ENCODE peak calls at places on chromosomes 13 and 19, in seven cellular contexts. V is epithelial cell of prostate; W is esophagus muscularis mucosa; O is AG08395; L is stimulated activated CD8-positive, alpha-beta memory T cell treated with anti-CD3 and anti-CD28 coated beads, Interleukin-15, amount 100 ng/mL, for 1 hour; S is SK-N-SH; Z is Calu3. G is an unnamed sample.

GRCh38 chr13:32878172-32878571 is 138.1 kb upstream of the KL start:
- DNase-seq in Z (no peak), V (no peak), O (no peak), W (no peak), S (no peak), L (no peak), G (no peak)

GRCh38 chr13:102580552-102581169 is 16.1 kb upstream of the TPP2 start:
- DNase-seq in L (no peak), Z (no peak), S (peak; percentile 54), O (peak; percentile 62), W (no peak), V (no peak), G (no peak)

GRCh38 chr19:5974721-5975387 is 3.1 kb downstream of the RANBP3 start:
- DNase-seq in O (no peak), Z (no peak), L (no peak), V (no peak), S (no peak), W (no peak), G (no peak)

GRCh38 chr19:16247353-16248182 is 49.9 kb downstream of the AP1M1 start:
- DNase-seq in W (peak; percentile 97), L (peak; percentile 76), V (peak; percentile 18), S (peak; percentile 93), Z (peak; percentile 88), O (peak; percentile 91), G (peak; percentile 54)

GRCh38 chr19:18170714-18171255 is 2.8 kb upstream of the IFI30 start:
- DNase-seq in Z (no peak), L (no peak), W (no peak), V (no peak), O (no peak), S (peak; percentile 19), G (no peak)

GRCh38 chr19:3171894-3172679 is 6.5 kb upstream of the S1PR4 start:
- DNase-seq in W (no peak), Z (peak; percentile 21), S (no peak), V (peak; percentile 78), O (no peak), L (no peak), G (no peak)

GRCh38 chr19:13098291-13099072 is 4.2 kb downstream of the LYL1 start:
- DNase-seq in V (no peak), L (no peak), O (peak; percentile 79), S (no peak), Z (peak; percentile 49), W (no peak), G (no peak)

GRCh38 chr19:31448221-31448657 is 99.0 kb upstream of the TSHZ3 start:
- DNase-seq in V (peak; percentile 8), Z (no peak), W (peak; percentile 92), S (peak; percentile 36), O (peak; percentile 93), L (no peak), G (no peak)

GRCh38 chr13:79128158-79128557 is 277.9 kb downstream of the RBM26 start:
- DNase-seq in L (no peak), O (no peak), S (no peak), V (peak; percentile 76), Z (peak; percentile 12), W (no peak), G (no peak)

GRCh38 chr19:18736415-18737336 is 53.2 kb downstream of the CRTC1 start:
- DNase-seq in O (no peak), L (no peak), Z (no peak), S (peak; percentile 81), V (no peak), W (no peak), G (no peak)

GRCh38 chr13:48258002-48258401 is 25.0 kb downstream of the ITM2B start:
- DNase-seq in W (no peak), O (no peak), L (no peak), V (no peak), S (no peak), Z (no peak), G (no peak)

GRCh38 chr13:99722931-99723330 is 221.7 kb downstream of the TM9SF2 start:
- DNase-seq in V (no peak), Z (no peak), S (no peak), L (no peak), O (no peak), W (no peak), G (no peak)